ENCODE peak calls at places on chromosomes 2 and 18, in nine cellular contexts. L is RCC 7860, C is uterus, T is lung, H is left kidney, M is HuH-7.5, Q is kidney tubule cell, S is T47D, J is caudate nucleus. E is an unnamed sample.

GRCh38 chr2:53498210-53498609 is 269.4 kb upstream of the CHAC2 start:
- DNase-seq in M (no peak), C (no peak), H (no peak), S (peak), L (no peak), Q (no peak), J (no peak), T (peak), E (no peak)

GRCh38 chr2:240255811-240256703 is 115.6 kb upstream of the OTOS start:
- DNase-seq in C (no peak), T (peak), J (no peak), M (no peak), H (peak), L (no peak), Q (peak), S (peak), E (no peak)

GRCh38 chr18:26403451-26403850 is 144.9 kb downstream of the KCTD1 start:
- DNase-seq in C (no peak), J (no peak), H (no peak), Q (no peak), T (no peak), L (no peak), S (no peak), M (no peak), E (no peak)

GRCh38 chr18:58180738-58181353 is 136.8 kb downstream of the NEDD4L start:
- DNase-seq in Q (peak), L (peak), S (peak), J (no peak), C (peak), T (no peak), H (peak), M (peak), E (peak)

GRCh38 chr2:109409347-109410020 is 204.3 kb downstream of the SEPTIN10 start:
- DNase-seq in T (no peak), H (no peak), M (no peak), Q (peak), C (no peak), S (no peak), J (no peak), L (no peak), E (no peak)

GRCh38 chr18:48785091-48785614 is 165.6 kb downstream of the SMAD7 start:
- DNase-seq in S (no peak), L (no peak), C (no peak), Q (no peak), J (no peak), M (no peak), H (no peak), T (no peak), E (no peak)

GRCh38 chr2:66571873-66572272 is 136.9 kb downstream of the MEIS1 start:
- DNase-seq in L (no peak), J (no peak), Q (no peak), M (no peak), C (no peak), H (peak), T (no peak), S (no peak), E (no peak)

GRCh38 chr2:44939074-44940052 is 2.1 kb upstream of the SIX3 start:
- DNase-seq in L (no peak), C (no peak), Q (no peak), T (no peak), H (peak), S (peak), J (no peak), M (no peak), E (no peak)

GRCh38 chr18:22427797-22428549 is 10.3 kb upstream of the CTAGE1 start:
- DNase-seq in Q (no peak), T (no peak), C (no peak), J (no peak), M (no peak), H (peak), L (no peak), S (no peak), E (no peak)

GRCh38 chr2:216774620-216775019 is 79.3 kb upstream of the IGFBP5 start:
- DNase-seq in M (no peak), H (no peak), Q (peak), J (no peak), T (no peak), S (no peak), C (peak), L (peak), E (no peak)

GRCh38 chr2:30216157-30216556 is 15.2 kb upstream of the LBH start:
- DNase-seq in T (no peak), M (no peak), H (no peak), J (no peak), Q (no peak), C (no peak), S (no peak), L (no peak), E (no peak)

GRCh38 chr18:13321923-13322322 is 103.4 kb downstream of the LDLRAD4 start:
- DNase-seq in C (no peak), Q (no peak), J (no peak), S (no peak), M (no peak), T (no peak), H (no peak), L (no peak), E (no peak)

GRCh38 chr18:23231340-23232021 is 96.2 kb downstream of the CABLES1 start:
- DNase-seq in S (no peak), M (no peak), T (peak), J (no peak), H (no peak), L (peak), Q (peak), C (peak), E (peak)

GRCh38 chr2:34003795-34004194 is 404.7 kb upstream of the FAM98A start:
- DNase-seq in H (peak), M (no peak), J (no peak), S (no peak), Q (no peak), L (no peak), T (no peak), C (no peak), E (no peak)

GRCh38 chr18:59664329-59664728 is 32.9 kb downstream of the CCBE1 start:
- DNase-seq in L (no peak), T (no peak), M (no peak), C (no peak), J (no peak), Q (no peak), H (no peak), S (no peak), E (no peak)

GRCh38 chr18:58768293-58768974 is 96.2 kb upstream of the ZNF532 start:
- DNase-seq in C (peak), J (peak), M (peak), L (no peak), Q (peak), T (peak), S (peak), H (peak), E (peak)

GRCh38 chr18:8153887-8154583 is 455.2 kb upstream of the RAB12 start:
- DNase-seq in L (peak), H (no peak), T (no peak), C (no peak), Q (peak), J (no peak), M (no peak), S (no peak), E (no peak)

GRCh38 chr2:101957036-101957435 is 34.7 kb upstream of the IL1R2 start:
- DNase-seq in J (no peak), L (no peak), H (no peak), S (no peak), M (no peak), Q (no peak), C (no peak), T (no peak), E (no peak)

GRCh38 chr18:74457043-74457742 is at the start of gene DIPK1C:
- DNase-seq in L (no peak), H (peak), M (no peak), J (peak), C (no peak), S (no peak), T (no peak), Q (no peak), E (no peak)